ENCODE peak calls at places on chromosomes 13 and 19, in six cellular contexts. L is activated gamma-delta T cell, P is activated T-helper 1 cell treated with Interleukin-2 at 50 U/mL for 16 hours, Q is HS-27A, A is fibroblast of lung, B is T-helper 2 cell. W is an unnamed sample.

GRCh38 chr13:21364357-21364756 is 94.7 kb downstream of the ZDHHC20 start:
- DNase-seq in L (no peak), P (no peak), Q (no peak), A (no peak), B (no peak), W (no peak)

GRCh38 chr13:33728271-33729037 is 89.5 kb upstream of the RFC3 start:
- DNase-seq in L (no peak), P (no peak), Q (no peak), A (no peak), B (peak; percentile 34), W (no peak)

GRCh38 chr13:110015253-110015652 is 228.9 kb upstream of the IRS2 start:
- DNase-seq in L (no peak), P (no peak), Q (no peak), A (peak; percentile 56), B (no peak), W (peak; percentile 84)

GRCh38 chr13:30158774-30159445 is 148.4 kb downstream of the KATNAL1 start:
- DNase-seq in L (no peak), P (no peak), Q (peak; percentile 35), A (peak; percentile 86), B (peak; percentile 72), W (no peak)

GRCh38 chr13:88000239-88000638 is 329.1 kb downstream of the SLITRK5 start:
- DNase-seq in L (no peak), P (no peak), Q (peak; percentile 26), A (peak; percentile 18), B (no peak), W (no peak)

GRCh38 chr13:113928701-113929627 is 44.9 kb downstream of the C13orf46 start:
- DNase-seq in L (no peak), P (no peak), Q (no peak), A (peak; percentile 68), B (no peak), W (no peak)

GRCh38 chr19:53879145-53880037 is 2.6 kb upstream of the PRKCG start:
- DNase-seq in L (peak; percentile 60), P (peak; percentile 69), Q (peak; percentile 86), A (peak; percentile 82), B (peak; percentile 84), W (no peak)

GRCh38 chr19:35592226-35592625 is 6.3 kb downstream of the PMIS2 start:
- DNase-seq in L (no peak), P (no peak), Q (no peak), A (peak; percentile 16), B (peak; percentile 46), W (peak; percentile 12)

GRCh38 chr19:10766681-10767201 is 48.9 kb downstream of the DNM2 start:
- DNase-seq in L (no peak), P (no peak), Q (no peak), A (peak; percentile 40), B (no peak), W (no peak)

GRCh38 chr13:32837973-32838940 is 178.0 kb upstream of the KL start:
- DNase-seq in L (no peak), P (no peak), Q (no peak), A (no peak), B (no peak), W (no peak)

GRCh38 chr13:69306766-69307165 is 800.9 kb upstream of the ATXN8OS start:
- DNase-seq in L (no peak), P (no peak), Q (no peak), A (no peak), B (no peak), W (no peak)

GRCh38 chr19:41871573-41872383 is 5.3 kb upstream of the CD79A start:
- DNase-seq in L (peak; percentile 29), P (peak; percentile 46), Q (no peak), A (no peak), B (peak; percentile 92), W (no peak)

GRCh38 chr19:32363175-32363574 is 17.8 kb downstream of the ZNF507 start:
- DNase-seq in L (no peak), P (no peak), Q (no peak), A (no peak), B (no peak), W (no peak)

GRCh38 chr13:94712812-94713555 is 639 bp upstream of the SOX21 start:
- DNase-seq in L (no peak), P (no peak), Q (no peak), A (peak; percentile 75), B (peak; percentile 30), W (peak; percentile 56)

GRCh38 chr19:55050749-55051532 is 12.0 kb downstream of the RDH13 start:
- DNase-seq in L (no peak), P (no peak), Q (no peak), A (no peak), B (no peak), W (no peak)

GRCh38 chr19:5891938-5892771 is 11.4 kb downstream of the NDUFA11 start:
- DNase-seq in L (no peak), P (no peak), Q (no peak), A (peak; percentile 39), B (no peak), W (no peak)

GRCh38 chr19:32201661-32202060 is 143.7 kb upstream of the ZNF507 start:
- DNase-seq in L (no peak), P (no peak), Q (peak; percentile 7), A (no peak), B (peak; percentile 66), W (no peak)

GRCh38 chr13:112431734-112432133 is 55.6 kb downstream of the SPACA7 start:
- DNase-seq in L (no peak), P (no peak), Q (no peak), A (no peak), B (no peak), W (no peak)

GRCh38 chr19:801030-801860 is 4.0 kb downstream of the PTBP1 start:
- DNase-seq in L (no peak), P (no peak), Q (no peak), A (peak; percentile 49), B (no peak), W (no peak)

GRCh38 chr13:40611004-40611403 is 55.4 kb downstream of the FOXO1 start:
- DNase-seq in L (no peak), P (no peak), Q (no peak), A (no peak), B (no peak), W (no peak)

GRCh38 chr13:73138276-73138950 is 79.6 kb downstream of the KLF5 start:
- DNase-seq in L (no peak), P (no peak), Q (peak; percentile 38), A (peak; percentile 77), B (no peak), W (no peak)

GRCh38 chr13:113146750-113147149 is 11.7 kb upstream of the PROZ start:
- DNase-seq in L (no peak), P (no peak), Q (no peak), A (no peak), B (no peak), W (no peak)

GRCh38 chr13:73000027-73000674 is 58.7 kb upstream of the KLF5 start:
- DNase-seq in L (no peak), P (no peak), Q (no peak), A (peak; percentile 73), B (peak; percentile 42), W (peak; percentile 33)

GRCh38 chr13:105196052-105196451 is 1339.4 kb downstream of the EFNB2 start:
- DNase-seq in L (no peak), P (no peak), Q (peak; percentile 83), A (peak; percentile 94), B (no peak), W (no peak)

GRCh38 chr13:41213316-41213715 is 18.9 kb upstream of the KBTBD7 start:
- DNase-seq in L (no peak), P (no peak), Q (no peak), A (no peak), B (no peak), W (no peak)

GRCh38 chr19:50837300-50837699 is 3.9 kb upstream of the KLK15 start:
- DNase-seq in L (no peak), P (no peak), Q (no peak), A (no peak), B (no peak), W (peak; percentile 28)

GRCh38 chr19:49555600-49556411 is 24.6 kb downstream of the NOSIP start:
- DNase-seq in L (peak; percentile 45), P (peak; percentile 45), Q (no peak), A (peak; percentile 56), B (peak; percentile 89), W (no peak)

GRCh38 chr13:50353651-50354415 is 338.6 kb downstream of the KCNRG start:
- DNase-seq in L (no peak), P (no peak), Q (no peak), A (peak; percentile 75), B (no peak), W (no peak)

GRCh38 chr19:35879770-35880317 is 11.5 kb downstream of the APLP1 start:
- DNase-seq in L (peak; percentile 56), P (peak; percentile 52), Q (peak; percentile 88), A (peak; percentile 85), B (peak; percentile 79), W (peak; percentile 48)

GRCh38 chr19:1027020-1027952 is 878 bp downstream of the CNN2 start:
- DNase-seq in L (no peak), P (no peak), Q (no peak), A (no peak), B (peak; percentile 61), W (no peak)